ENCODE peak calls at places on chromosomes 4 and X, in five cellular contexts. W is fibroblast of pulmonary artery, G is H7, A is GM23248, S is mammary epithelial cell. I is an unnamed sample.

GRCh38 chrX:18574591-18574990 is 97.3 kb downstream of the RS1 start:
- DNase-seq in G (no peak), A (peak; percentile 61), S (peak; percentile 48), W (peak; percentile 66), I (no peak)

GRCh38 chr4:85756938-85757337 is 282.0 kb downstream of the ARHGAP24 start:
- DNase-seq in G (peak; percentile 10), W (peak; percentile 78), S (no peak), A (peak; percentile 79), I (peak; percentile 58)

GRCh38 chr4:105061136-105061696 is 85.5 kb upstream of the TET2 start:
- DNase-seq in G (peak; percentile 5), W (peak; percentile 79), S (peak; percentile 84), A (no peak), I (peak; percentile 44)

GRCh38 chr4:95165926-95166524 is 382.7 kb downstream of the UNC5C start:
- DNase-seq in A (peak; percentile 81), G (peak; percentile 47), S (peak; percentile 54), W (peak; percentile 83), I (peak; percentile 85)

GRCh38 chr4:54517793-54518444 is 139.8 kb upstream of the KIT start:
- DNase-seq in A (no peak), W (no peak), G (no peak), S (no peak), I (no peak)

GRCh38 chr4:10057023-10057395 is 35.7 kb upstream of the SLC2A9 start:
- DNase-seq in G (no peak), A (no peak), S (no peak), W (no peak), I (no peak)

GRCh38 chrX:8773117-8773516 is 28.1 kb downstream of the FAM9A start:
- DNase-seq in A (no peak), G (no peak), W (no peak), S (no peak), I (no peak)

GRCh38 chr4:55509272-55509671 is 37.4 kb downstream of the CLOCK start:
- DNase-seq in A (peak; percentile 3), W (no peak), G (no peak), S (no peak), I (no peak)

GRCh38 chr4:87555751-87556619 is 26.8 kb upstream of the SPARCL1 start:
- DNase-seq in G (no peak), S (peak; percentile 98), A (peak; percentile 96), W (peak; percentile 86), I (no peak)

GRCh38 chr4:81504685-81505598 is 33.2 kb upstream of the RASGEF1B start:
- DNase-seq in G (no peak), S (no peak), W (no peak), A (peak; percentile 50), I (no peak)

GRCh38 chr4:17515724-17516407 is 901 bp downstream of the CLRN2 start:
- DNase-seq in A (no peak), W (no peak), S (no peak), G (no peak), I (no peak)

GRCh38 chr4:64784125-64784524 is 374.9 kb upstream of the TECRL start:
- DNase-seq in W (peak; percentile 48), G (no peak), A (peak; percentile 68), S (peak; percentile 37), I (no peak)

GRCh38 chrX:1388651-1389050 is 3.3 kb downstream of the SLC25A6 start:
- DNase-seq in W (no peak), G (no peak), S (no peak), A (no peak), I (no peak)

GRCh38 chrX:150084474-150085229 is 146.4 kb upstream of the EOLA2 start:
- DNase-seq in A (peak; percentile 62), G (no peak), S (peak; percentile 13), W (peak; percentile 72), I (no peak)

GRCh38 chr4:108114503-108114902 is 54.2 kb downstream of the LEF1 start:
- DNase-seq in G (no peak), W (no peak), S (no peak), A (no peak), I (peak; percentile 8)

GRCh38 chrX:153519569-153520285 is 2.3 kb downstream of the ATP2B3 start:
- DNase-seq in S (no peak), G (no peak), A (peak; percentile 74), W (peak; percentile 28), I (no peak)

GRCh38 chr4:56689231-56689630 is 8.1 kb upstream of the HOPX start:
- DNase-seq in W (no peak), A (no peak), S (no peak), G (no peak), I (no peak)

GRCh38 chr4:10192331-10192730 is 75.7 kb upstream of the WDR1 start:
- DNase-seq in A (no peak), S (peak; percentile 46), G (no peak), W (no peak), I (peak; percentile 8)

GRCh38 chr4:8090312-8090711 is 68.3 kb downstream of the ABLIM2 start:
- DNase-seq in A (peak; percentile 57), G (no peak), W (peak; percentile 57), S (peak; percentile 75), I (no peak)

GRCh38 chrX:72102760-72103159 is 29.0 kb downstream of the RTL5 start:
- DNase-seq in A (no peak), G (no peak), S (no peak), W (no peak), I (no peak)